ENCODE peak calls at places on chromosome 14, in seven cellular contexts. D, E, U, R, Y, G and X are unnamed samples.

GRCh38 chr14:102508410-102508773 is 1.2 kb downstream of the ANKRD9 start:
- DNase-seq in E (no peak), R (no peak), U (no peak), G (no peak), D (no peak), Y (no peak), X (peak; percentile 89)

GRCh38 chr14:101776315-101776714 is 14.8 kb downstream of the PPP2R5C start:
- DNase-seq in U (no peak), G (no peak), R (no peak), E (no peak), D (no peak), Y (no peak), X (no peak)

GRCh38 chr14:47154276-47154797 is 502.8 kb upstream of the RPL10L start:
- DNase-seq in D (no peak), R (no peak), G (no peak), U (no peak), Y (no peak), E (no peak), X (no peak)

GRCh38 chr14:22660654-22661053 is 16.5 kb upstream of the OR6J1 start:
- DNase-seq in E (no peak), D (no peak), R (no peak), U (no peak), Y (no peak), G (no peak), X (no peak)

GRCh38 chr14:30748343-30748742 is 126.0 kb upstream of the COCH start:
- DNase-seq in R (no peak), G (no peak), E (no peak), D (no peak), Y (no peak), U (no peak), X (no peak)

GRCh38 chr14:89146291-89146690 is 270.7 kb downstream of the FOXN3 start:
- DNase-seq in E (no peak), U (no peak), R (no peak), Y (no peak), G (no peak), D (no peak), X (no peak)

GRCh38 chr14:99668307-99668997 is 15.6 kb upstream of the CYP46A1 start:
- DNase-seq in G (no peak), Y (no peak), R (no peak), D (no peak), E (no peak), U (no peak), X (no peak)

GRCh38 chr14:104735830-104736642 is 12.0 kb downstream of the ADSS1 start:
- DNase-seq in R (no peak), E (no peak), Y (no peak), U (no peak), D (no peak), G (peak; percentile 51), X (peak; percentile 48)

GRCh38 chr14:22509036-22509709 is 79.9 kb downstream of the DAD1 start:
- DNase-seq in U (no peak), Y (no peak), D (no peak), E (no peak), R (no peak), G (no peak), X (no peak)

GRCh38 chr14:62364161-62364560 is 601.9 kb downstream of the SNAPC1 start:
- DNase-seq in Y (no peak), D (no peak), G (no peak), E (no peak), U (no peak), R (no peak), X (no peak)

GRCh38 chr14:51451561-51451960 is 200.1 kb upstream of the FRMD6 start:
- DNase-seq in G (no peak), D (no peak), U (no peak), Y (no peak), E (no peak), R (no peak), X (no peak)

GRCh38 chr14:24339284-24340151 is at the start of gene RIPK3:
- DNase-seq in U (peak; percentile 50), Y (no peak), R (no peak), E (no peak), D (peak; percentile 59), G (no peak), X (peak; percentile 87)

GRCh38 chr14:51491036-51491545 is 160.6 kb upstream of the FRMD6 start:
- DNase-seq in D (no peak), U (no peak), Y (no peak), R (no peak), E (no peak), G (no peak), X (no peak)

GRCh38 chr14:58078471-58078870 is 73.5 kb downstream of the ARMH4 start:
- DNase-seq in R (no peak), Y (no peak), D (no peak), U (no peak), E (no peak), G (no peak), X (no peak)

GRCh38 chr14:99838555-99839193 is 45.5 kb downstream of the EML1 start:
- DNase-seq in Y (no peak), G (no peak), E (peak; percentile 81), D (no peak), U (no peak), R (peak; percentile 87), X (no peak)

GRCh38 chr14:103687712-103688111 is 27.5 kb downstream of the XRCC3 start:
- DNase-seq in E (no peak), G (no peak), D (no peak), Y (no peak), U (no peak), R (no peak), X (no peak)

GRCh38 chr14:54805080-54805479 is 97.5 kb downstream of the GCH1 start:
- DNase-seq in E (no peak), R (peak; percentile 44), Y (no peak), U (no peak), G (no peak), D (no peak), X (no peak)

GRCh38 chr14:68506021-68506644 is 286.7 kb downstream of the ZFP36L1 start:
- DNase-seq in E (no peak), R (peak; percentile 96), D (no peak), U (no peak), Y (no peak), G (no peak), X (no peak)

GRCh38 chr14:103216399-103216798 is 93.1 kb downstream of the TNFAIP2 start:
- DNase-seq in U (no peak), G (no peak), R (no peak), E (no peak), Y (no peak), D (no peak), X (no peak)

GRCh38 chr14:76710093-76711010 is 50.9 kb upstream of the VASH1 start:
- DNase-seq in R (peak; percentile 50), G (no peak), D (no peak), Y (no peak), E (peak; percentile 46), U (no peak), X (no peak)

GRCh38 chr14:59844414-59844813 is 26.2 kb downstream of the RTN1 start:
- DNase-seq in D (no peak), U (no peak), R (no peak), Y (no peak), G (no peak), E (no peak), X (no peak)

GRCh38 chr14:76307786-76308780 is 67.9 kb upstream of the ESRRB start:
- DNase-seq in U (no peak), D (no peak), G (no peak), E (no peak), Y (no peak), R (peak; percentile 58), X (no peak)

GRCh38 chr14:104154246-104154645 is 15.9 kb downstream of the KIF26A start:
- DNase-seq in Y (no peak), U (no peak), D (no peak), E (no peak), R (no peak), G (no peak), X (no peak)

GRCh38 chr14:80213602-80214001 is 2.3 kb upstream of the DIO2 start:
- DNase-seq in R (peak; percentile 59), G (no peak), Y (peak; percentile 40), E (no peak), U (no peak), D (no peak), X (peak; percentile 8)

GRCh38 chr14:64663174-64663573 is 41.0 kb upstream of the PLEKHG3 start:
- DNase-seq in D (no peak), G (no peak), R (peak; percentile 67), E (no peak), Y (no peak), U (no peak), X (no peak)

GRCh38 chr14:56004807-56005579 is 113.2 kb upstream of the PELI2 start:
- DNase-seq in U (no peak), R (no peak), G (no peak), D (peak; percentile 3), Y (peak; percentile 76), E (no peak), X (peak; percentile 69)

GRCh38 chr14:58278177-58278576 is 20.2 kb upstream of the ARID4A start:
- DNase-seq in G (no peak), Y (no peak), R (no peak), E (no peak), U (no peak), D (no peak), X (no peak)

GRCh38 chr14:55449116-55449515 is 8.7 kb upstream of the TBPL2 start:
- DNase-seq in Y (no peak), R (no peak), U (no peak), E (no peak), G (no peak), D (no peak), X (no peak)

GRCh38 chr14:69077841-69078240 is 75.1 kb downstream of the DCAF5 start:
- DNase-seq in U (no peak), G (no peak), Y (peak; percentile 79), D (no peak), R (no peak), E (no peak), X (no peak)

GRCh38 chr14:104547310-104547997 is 32.1 kb upstream of the C14orf180 start:
- DNase-seq in D (no peak), R (peak; percentile 54), E (no peak), U (no peak), G (no peak), Y (no peak), X (no peak)